ENCODE peak calls at places on chromosomes 16 and 17, in ten cellular contexts. B, C, J, X, T, S, U, G, A and R are unnamed samples. For H3K4me1, the result is how much of the 10 kb centered on the place peaks cover.

GRCh38 chr17:79485399-79485985 is 125.4 kb downstream of the RBFOX3 start:
- DNase-seq in B (no peak), C (no peak), J (no peak), X (no peak), T (no peak), S (no peak), U (no peak), G (no peak), A (no peak), R (no peak)

GRCh38 chr17:60601443-60602384 is 1.7 kb downstream of the PPM1D start:
- DNase-seq in B (no peak), C (peak), J (peak), X (peak), T (peak), S (no peak), U (peak), G (peak), A (peak), R (no peak)

GRCh38 chr17:6544770-6545169 is 11.6 kb downstream of the PITPNM3 start:
- DNase-seq in B (no peak), C (no peak), J (no peak), X (no peak), T (no peak), S (no peak), U (no peak), G (no peak), A (no peak), R (no peak)

GRCh38 chr17:7579839-7580630 is 597 bp downstream of the CD68 start:
- DNase-seq in B (no peak), C (no peak), J (no peak), X (no peak), T (peak), S (no peak), U (no peak), G (no peak), A (peak), R (no peak)

GRCh38 chr17:30824356-30825145 is at the start of gene CRLF3:
- DNase-seq in B (peak), C (peak), J (peak), X (peak), T (peak), S (peak), U (peak), G (peak), A (peak), R (peak)

GRCh38 chr16:381788-382717 is at the start of gene PGAP6:
- DNase-seq in B (peak), C (peak), J (no peak), X (peak), T (peak), S (no peak), U (peak), G (peak), A (peak), R (peak)

GRCh38 chr17:9432867-9433495 is 142.6 kb downstream of the STX8 start:
- DNase-seq in B (no peak), C (no peak), J (no peak), X (no peak), T (no peak), S (no peak), U (no peak), G (no peak), A (no peak), R (no peak)

GRCh38 chr16:81292936-81293335 is 21.8 kb upstream of the GAN start:
- DNase-seq in B (no peak), C (no peak), J (no peak), X (no peak), T (no peak), S (no peak), U (no peak), G (no peak), A (no peak), R (no peak)

GRCh38 chr17:82668631-82669099 is 20.4 kb upstream of the WDR45B start:
- DNase-seq in B (no peak), C (peak), J (peak), X (peak), T (peak), S (peak), U (peak), G (peak), A (peak), R (no peak)

GRCh38 chr16:31471875-31472558 is at the start of gene TGFB1I1:
- DNase-seq in B (peak), C (no peak), J (peak), X (no peak), T (peak), S (no peak), U (peak), G (peak), A (peak), R (no peak)

GRCh38 chr17:59466943-59467801 is 98.2 kb upstream of the DHX40 start:
- DNase-seq in B (no peak), C (no peak), J (no peak), X (no peak), T (no peak), S (no peak), U (no peak), G (peak), A (no peak), R (no peak)

GRCh38 chr16:22206847-22207714 is 1.0 kb downstream of the EEF2K start:
- DNase-seq in B (peak), C (peak), J (peak), X (peak), T (peak), S (no peak), U (peak), G (peak), A (peak), R (peak)

GRCh38 chr17:62670202-62670821 is 42.8 kb downstream of the MRC2 start:
- DNase-seq in B (no peak), C (no peak), J (no peak), X (peak), T (no peak), S (no peak), U (peak), G (no peak), A (no peak), R (peak)

GRCh38 chr17:3514873-3515272 is 39.1 kb downstream of the ASPA start:
- DNase-seq in B (no peak), C (no peak), J (no peak), X (no peak), T (no peak), S (no peak), U (peak), G (no peak), A (no peak), R (no peak)

GRCh38 chr17:21129023-21129681 is 2.4 kb downstream of the DHRS7B start:
- DNase-seq in B (no peak), C (no peak), J (peak), X (no peak), T (no peak), S (no peak), U (no peak), G (no peak), A (no peak), R (no peak)

GRCh38 chr16:27827765-27828164 is 235.7 kb downstream of the GSG1L start:
- DNase-seq in B (no peak), C (no peak), J (no peak), X (no peak), T (no peak), S (no peak), U (peak), G (no peak), A (no peak), R (no peak)

GRCh38 chr17:48816774-48817590 is at the start of gene TTLL6:
- DNase-seq in B (peak), C (peak), J (peak), X (peak), T (peak), S (peak), U (peak), G (peak), A (peak), R (peak)
- TF ChIP-seq EP300 in B (no peak), C (no peak), J (no peak), X (no peak), T (no peak), S (no peak), U (no peak), G (no peak), A (no peak), R (no peak)

GRCh38 chr16:85554114-85554790 is 58.9 kb upstream of the GSE1 start:
- DNase-seq in B (peak), C (peak), J (peak), X (peak), T (peak), S (no peak), U (peak), G (peak), A (peak), R (no peak)

GRCh38 chr16:85554791-85555548 is 58.2 kb upstream of the GSE1 start:
- DNase-seq in B (no peak), C (peak), J (peak), X (peak), T (peak), S (no peak), U (peak), G (peak), A (peak), R (no peak)

GRCh38 chr16:85556456-85557082 is 56.6 kb upstream of the GSE1 start:
- DNase-seq in B (no peak), C (peak), J (peak), X (peak), T (peak), S (no peak), U (no peak), G (peak), A (peak), R (no peak)

GRCh38 chr16:85557083-85557975 is 55.8 kb upstream of the GSE1 start:
- DNase-seq in B (no peak), C (no peak), J (peak), X (peak), T (no peak), S (no peak), U (no peak), G (peak), A (no peak), R (no peak)

GRCh38 chr16:85555549-85556455 is 57.3 kb upstream of the GSE1 start:
- DNase-seq in B (no peak), C (peak), J (peak), X (no peak), T (peak), S (no peak), U (no peak), G (peak), A (peak), R (no peak)
- H3K4me1 ChIP-seq in B (under half), C (under half), J (under half), X (half or more), T (half or more), S (under half), U (half or more), G (half or more), A (under half), R (half or more)

GRCh38 chr17:38660097-38661026 is 14.4 kb downstream of the EPOP start:
- DNase-seq in B (no peak), C (no peak), J (no peak), X (peak), T (peak), S (no peak), U (peak), G (no peak), A (no peak), R (no peak)
- TF ChIP-seq EP300 in B (no peak), C (no peak), J (no peak), X (no peak), T (no peak), S (no peak), U (no peak), G (no peak), A (no peak), R (no peak)

GRCh38 chr17:66819466-66819865 is 15.5 kb upstream of the CACNG5 start:
- DNase-seq in B (no peak), C (no peak), J (no peak), X (no peak), T (no peak), S (no peak), U (peak), G (no peak), A (no peak), R (no peak)
- H3K4me1 ChIP-seq in B (under half), C (under half), J (under half), X (under half), T (under half), S (under half), U (under half), G (under half), A (under half), R (under half)

GRCh38 chr16:75206749-75207451 is at the start of gene CTRB2:
- DNase-seq in B (no peak), C (no peak), J (no peak), X (no peak), T (no peak), S (no peak), U (no peak), G (no peak), A (no peak), R (no peak)

GRCh38 chr16:75202069-75202590 is 4.8 kb downstream of the CTRB2 start:
- DNase-seq in B (no peak), C (no peak), J (no peak), X (no peak), T (peak), S (no peak), U (no peak), G (no peak), A (no peak), R (peak)

GRCh38 chr16:75203667-75204409 is 3.1 kb downstream of the CTRB2 start:
- DNase-seq in B (no peak), C (no peak), J (no peak), X (peak), T (no peak), S (no peak), U (peak), G (no peak), A (no peak), R (peak)

GRCh38 chr16:75204410-75204758 is 2.6 kb downstream of the CTRB2 start:
- DNase-seq in B (no peak), C (no peak), J (no peak), X (no peak), T (no peak), S (no peak), U (no peak), G (no peak), A (no peak), R (peak)

DNA sequence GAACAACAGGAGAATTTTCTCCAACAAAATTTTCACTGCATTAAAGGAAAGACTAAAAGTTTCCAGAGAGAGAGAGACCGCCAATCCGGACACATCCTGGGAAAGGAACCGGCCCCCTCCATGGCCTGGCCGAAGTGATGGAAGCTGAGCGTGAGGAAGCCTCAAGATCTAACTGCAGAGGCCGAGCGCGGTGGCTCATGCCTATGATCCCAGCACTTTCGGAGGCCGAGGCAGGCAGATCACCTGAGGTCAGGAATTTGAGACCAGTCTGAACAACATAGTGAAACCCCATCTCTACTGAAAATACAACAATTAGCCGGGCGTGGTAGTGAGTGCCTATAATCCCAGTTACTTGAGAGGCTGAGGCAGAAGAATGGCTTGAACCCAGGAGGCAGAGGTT is 3.9 kb downstream of the CTRB2 start:
- DNase-seq in B (no peak), C (no peak), J (no peak), X (no peak), T (no peak), S (no peak), U (peak), G (no peak), A (no peak), R (peak)
- TF ChIP-seq EP300 in B (no peak), C (no peak), J (no peak), X (no peak), T (no peak), S (no peak), U (no peak), G (no peak), A (no peak), R (no peak)

DNA sequence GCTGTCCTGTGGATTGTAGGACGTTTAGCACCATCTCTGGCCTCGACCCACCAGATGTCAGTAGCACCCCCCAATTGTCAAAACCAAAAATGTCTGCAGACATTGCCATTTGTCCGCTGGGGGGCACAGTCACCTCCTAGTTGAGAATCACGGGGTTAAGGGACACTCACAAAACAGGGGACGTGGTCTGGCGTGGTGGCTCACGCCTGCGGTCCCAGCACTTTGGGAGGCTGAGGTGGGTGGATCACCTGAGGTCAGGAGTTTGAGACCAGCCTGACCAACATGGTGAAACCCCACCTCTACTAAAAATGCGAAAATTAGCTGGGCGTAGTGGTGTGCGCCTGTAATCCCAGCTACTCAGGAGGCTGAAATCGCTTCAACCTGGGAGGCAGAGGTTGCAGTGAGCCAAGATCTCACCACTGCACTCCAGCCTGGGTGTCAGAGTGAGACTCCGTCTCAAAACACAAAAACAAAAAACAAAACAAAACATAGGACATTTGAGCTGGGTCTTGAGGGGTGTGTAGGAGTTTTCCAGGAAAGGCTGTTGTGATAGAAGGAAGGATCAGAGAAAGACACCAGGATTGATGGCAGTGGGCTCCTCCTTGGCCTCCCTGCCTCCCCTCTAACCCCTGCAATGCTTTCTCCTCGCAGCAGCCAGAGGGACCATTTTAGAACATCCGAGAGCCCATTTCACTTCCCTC is 171.8 kb upstream of the GSE1 start:
- DNase-seq in B (no peak), C (no peak), J (no peak), X (peak), T (no peak), S (no peak), U (no peak), G (no peak), A (no peak), R (no peak)
- H3K4me1 ChIP-seq in B (under half), C (under half), J (under half), X (half or more), T (under half), S (under half), U (under half), G (under half), A (under half), R (under half)